ENCODE peak calls at places on chromosomes 16 and 17, in eight cellular contexts. R is heart right ventricle; T is ascending aorta; E is right lobe of liver; G is transverse colon; S is thoracic aorta; Z is upper lobe of right lung; U is CD8-positive, alpha-beta T cell. N is an unnamed sample. For H3K4me1, the result is how much of the 10 kb centered on the place peaks cover.

GRCh38 chr17:58507123-58507634 is 7.3 kb downstream of the MTMR4 start:
- DNase-seq in T (no peak), U (no peak), R (no peak), Z (no peak), G (no peak), S (no peak), E (peak), N (no peak)

GRCh38 chr17:49494937-49495841 is at the start of gene NGFR:
- DNase-seq in R (no peak), Z (no peak), E (no peak), G (peak), T (no peak), U (peak), S (no peak), N (no peak)

GRCh38 chr17:57622886-57623433 is 122.1 kb downstream of the CCDC182 start:
- DNase-seq in E (no peak), G (no peak), R (peak), S (no peak), Z (peak), U (no peak), T (no peak), N (no peak)

GRCh38 chr17:57455063-57455914 is 199.0 kb downstream of the MSI2 start:
- DNase-seq in G (no peak), U (peak), Z (no peak), T (no peak), E (no peak), S (no peak), R (no peak), N (no peak)

GRCh38 chr16:72938426-72939164 is 109.3 kb downstream of the ZFHX3 start:
- DNase-seq in Z (no peak), U (no peak), E (peak), R (peak), T (peak), S (peak), G (peak), N (peak)

GRCh38 chr17:77233635-77234334 is 93.0 kb downstream of the SEC14L1 start:
- DNase-seq in E (no peak), U (no peak), R (no peak), G (peak), Z (no peak), S (no peak), T (no peak), N (peak)

GRCh38 chr17:28170771-28171170 is 128.3 kb downstream of the NLK start:
- DNase-seq in Z (no peak), U (no peak), R (no peak), S (no peak), G (no peak), E (no peak), T (no peak), N (no peak)

GRCh38 chr16:56702836-56703235 is 20.6 kb downstream of the MT1X start:
- DNase-seq in E (no peak), S (no peak), G (no peak), T (no peak), U (no peak), R (no peak), Z (no peak), N (no peak)

GRCh38 chr16:1194665-1195392 is 30.2 kb downstream of the TPSG1 start:
- DNase-seq in U (peak), S (no peak), E (no peak), G (no peak), Z (no peak), T (no peak), R (no peak), N (no peak)

GRCh38 chr17:64728041-64728695 is 66.1 kb upstream of the SMURF2 start:
- DNase-seq in U (no peak), E (peak), R (no peak), G (no peak), Z (no peak), S (no peak), T (no peak), N (peak)

GRCh38 chr17:47831934-47832327 is 461 bp downstream of the LRRC46 start:
- DNase-seq in T (no peak), Z (no peak), U (no peak), E (no peak), G (peak), R (no peak), S (no peak), N (no peak)

GRCh38 chr17:31453896-31454295 is 62.4 kb downstream of the RAB11FIP4 start:
- DNase-seq in T (no peak), Z (no peak), S (no peak), R (no peak), E (no peak), U (no peak), G (no peak), N (no peak)

GRCh38 chr17:82483204-82483660 is 24.7 kb downstream of the NARF start:
- DNase-seq in Z (no peak), R (no peak), E (no peak), S (no peak), G (no peak), T (no peak), U (no peak), N (no peak)

GRCh38 chr16:642189-643049 is 791 bp downstream of the MCRIP2 start:
- DNase-seq in T (no peak), S (no peak), G (peak), U (no peak), Z (peak), R (peak), E (peak), N (peak)

GRCh38 chr16:89334988-89335802 is 117.7 kb downstream of the ZNF778 start:
- DNase-seq in U (no peak), R (no peak), S (no peak), G (no peak), T (no peak), Z (peak), E (no peak), N (no peak)
- H3K27ac ChIP-seq in U (no peak), R (peak), S (no peak), G (no peak), T (no peak), Z (peak), E (no peak), N (no peak)

DNA sequence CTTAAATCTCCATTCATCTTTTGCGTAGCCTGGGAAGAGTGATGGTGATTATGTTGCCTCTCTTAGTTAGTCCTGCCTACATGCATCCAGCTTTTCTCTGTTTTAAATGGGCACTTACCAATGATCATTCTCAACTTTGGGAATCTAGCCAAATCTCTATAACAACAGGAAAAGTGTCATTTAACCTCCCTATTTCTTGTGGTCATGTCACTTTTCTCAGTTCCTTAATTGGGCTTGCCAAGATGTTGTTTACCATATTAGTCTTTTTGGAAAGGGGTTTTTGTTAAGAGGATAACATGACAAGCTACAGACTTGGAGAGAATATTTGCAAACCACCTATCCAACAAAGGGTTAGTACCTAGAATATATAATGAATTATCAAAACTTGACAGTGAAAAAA is 15.6 kb upstream of the CLEC10A start:
- DNase-seq in G (no peak), Z (no peak), R (no peak), E (no peak), S (no peak), T (no peak), U (no peak), N (no peak)
- H3K4me1 ChIP-seq in G (under half), Z (under half), R (under half), E (under half), S (under half), T (under half), U (under half), N (under half)

GRCh38 chr17:40884708-40885512 is at the start of gene KRT20:
- DNase-seq in U (no peak), S (no peak), G (peak), R (no peak), T (no peak), Z (no peak), E (no peak), N (no peak)
- TF ChIP-seq CTCF in U (no peak), S (no peak), G (peak), R (no peak), T (no peak), Z (no peak), E (no peak), N (no peak)

DNA sequence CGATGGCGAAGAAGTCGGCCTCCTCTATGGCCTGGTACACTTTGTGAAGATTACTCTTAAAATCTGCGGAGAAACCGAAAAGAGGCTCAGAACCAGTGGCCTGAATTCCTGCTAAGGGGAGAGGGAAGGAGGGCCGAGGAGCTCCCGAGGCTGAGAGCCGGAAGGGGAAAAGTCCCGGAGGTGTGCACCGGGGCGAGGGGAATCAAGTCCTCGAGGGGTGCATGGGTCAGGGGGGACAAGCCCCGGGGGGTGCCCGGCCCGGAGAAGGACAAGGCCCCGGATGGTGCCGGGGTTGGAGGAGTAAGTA is 495 bp downstream of the PARN start:
- DNase-seq in U (peak), Z (no peak), G (no peak), S (no peak), E (no peak), T (peak), R (no peak), N (no peak)
- H3K27ac ChIP-seq in U (peak), Z (peak), G (peak), S (peak), E (peak), T (peak), R (peak), N (peak)

GRCh38 chr17:7889166-7889584 is 586 bp downstream of the CHD3 start:
- DNase-seq in U (peak), S (peak), T (peak), E (peak), R (peak), Z (peak), G (peak), N (peak)

GRCh38 chr17:7887038-7887481 is 1.5 kb upstream of the CHD3 start:
- DNase-seq in Z (no peak), G (no peak), R (no peak), T (no peak), E (no peak), S (no peak), U (no peak), N (no peak)

GRCh38 chr17:7886227-7887037 is 2.2 kb upstream of the CHD3 start:
- DNase-seq in G (peak), R (peak), E (no peak), Z (no peak), U (peak), T (no peak), S (no peak), N (peak)

GRCh38 chr17:7888184-7888920 is at the start of gene CHD3:
- DNase-seq in T (no peak), G (peak), U (peak), S (no peak), Z (no peak), E (no peak), R (no peak), N (peak)

GRCh38 chr17:7887482-7888183 is 956 bp upstream of the CHD3 start:
- DNase-seq in E (peak), U (peak), T (peak), Z (peak), S (peak), G (peak), R (peak), N (peak)
- H3K4me1 ChIP-seq in E (under half), U (under half), T (under half), Z (under half), S (under half), G (half or more), R (under half), N (half or more)

GRCh38 chr16:12906271-12906670 is 4.9 kb downstream of the SHISA9 start:
- DNase-seq in G (no peak), S (no peak), U (no peak), Z (no peak), T (no peak), R (no peak), E (no peak), N (no peak)

GRCh38 chr16:12904041-12904671 is 2.8 kb downstream of the SHISA9 start:
- DNase-seq in Z (no peak), E (no peak), T (no peak), U (no peak), R (no peak), S (no peak), G (no peak), N (no peak)

GRCh38 chr16:12906765-12907516 is 5.5 kb downstream of the SHISA9 start:
- DNase-seq in E (no peak), S (no peak), Z (no peak), T (no peak), G (no peak), R (no peak), U (no peak), N (no peak)

GRCh38 chr16:12903325-12904040 is 2.1 kb downstream of the SHISA9 start:
- DNase-seq in R (no peak), Z (no peak), S (no peak), T (no peak), U (no peak), E (no peak), G (no peak), N (no peak)

DNA sequence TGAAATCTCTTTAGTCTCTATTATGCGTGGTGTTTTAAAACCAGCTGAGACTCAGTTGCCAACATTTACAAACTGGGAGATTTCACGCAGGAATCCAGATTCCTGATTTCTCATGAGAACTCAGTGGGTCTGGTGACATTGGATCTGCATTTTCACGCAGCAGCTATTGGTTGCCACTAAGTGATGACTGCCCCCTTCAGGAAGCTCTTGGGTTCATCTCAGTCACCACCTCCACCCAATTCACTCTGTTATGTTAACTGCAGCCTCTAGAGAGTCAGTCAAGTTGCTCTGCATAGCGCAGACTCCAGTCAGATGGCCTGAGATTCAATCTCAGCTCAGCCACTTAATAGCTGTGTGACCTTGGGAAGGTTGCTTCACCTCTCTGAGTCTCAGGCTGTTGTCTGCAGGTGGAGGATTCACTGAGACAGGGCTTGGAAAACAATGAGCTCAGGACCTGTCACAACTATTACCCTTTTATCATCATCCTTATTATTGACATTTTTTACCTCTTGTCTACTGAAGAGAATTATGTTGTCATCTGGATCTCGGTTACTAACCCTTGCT is 6.4 kb downstream of the SHISA9 start:
- DNase-seq in R (no peak), S (no peak), T (no peak), U (no peak), E (no peak), G (no peak), Z (no peak), N (no peak)
- TF ChIP-seq CTCF in R (no peak), S (no peak), T (no peak), U (no peak), E (peak), G (no peak), Z (no peak), N (no peak)

GRCh38 chr17:4998666-4999428 is 1.1 kb downstream of the KIF1C start:
- DNase-seq in G (peak), R (no peak), Z (peak), T (no peak), S (no peak), U (no peak), E (peak), N (peak)
- H3K27ac ChIP-seq in G (peak), R (peak), Z (peak), T (peak), S (peak), U (no peak), E (peak), N (peak)